ENCODE peak calls at places on chromosomes 1 and 21, in four cellular contexts. One of them, this sample, is unnamed. For H3K4me1, the result is how much of the 10 kb centered on the place peaks cover.

GRCh38 chr21:44379991-44380865 is 26.8 kb downstream of the TRPM2 start:
- DNase-seq in suprapubic skin: no peak
- DNase-seq in uterus: no peak
- DNase-seq in A549: no peak
- DNase-seq in this sample: no peak

GRCh38 chr1:24175033-24175755 is 11.9 kb downstream of the IFNLR1 start:
- DNase-seq in suprapubic skin: no peak
- DNase-seq in uterus: no peak
- DNase-seq in A549: no peak
- DNase-seq in this sample: no peak

GRCh38 chr1:119605686-119606085 is 42.4 kb downstream of the ZNF697 start:
- DNase-seq in suprapubic skin: no peak
- DNase-seq in uterus: no peak
- DNase-seq in A549: no peak
- DNase-seq in this sample: no peak

GRCh38 chr1:201021333-201022177 is 2.0 kb downstream of the KIF21B start:
- DNase-seq in suprapubic skin: no peak
- DNase-seq in uterus: no peak
- DNase-seq in A549: no peak
- DNase-seq in this sample: no peak

GRCh38 chr1:42757892-42758275 is 8.9 kb downstream of the P3H1 start:
- DNase-seq in suprapubic skin: no peak
- DNase-seq in uterus: no peak
- DNase-seq in A549: no peak
- DNase-seq in this sample: no peak

GRCh38 chr1:201332021-201332420 is 45.5 kb downstream of the TNNT2 start:
- DNase-seq in suprapubic skin: no peak
- DNase-seq in uterus: no peak
- DNase-seq in A549: no peak
- DNase-seq in this sample: no peak

GRCh38 chr1:58033311-58033710 is 513.2 kb downstream of the OMA1 start:
- DNase-seq in suprapubic skin: no peak
- DNase-seq in uterus: no peak
- DNase-seq in A549: no peak
- DNase-seq in this sample: no peak

GRCh38 chr1:91080650-91081049 is 58.8 kb upstream of the ZNF644 start:
- DNase-seq in suprapubic skin: no peak
- DNase-seq in uterus: no peak
- DNase-seq in A549: no peak
- DNase-seq in this sample: no peak

GRCh38 chr1:235632538-235633219 is 16.9 kb downstream of the GNG4 start:
- DNase-seq in suprapubic skin: no peak
- DNase-seq in uterus: no peak
- DNase-seq in A549: no peak
- DNase-seq in this sample: no peak

GRCh38 chr1:109399326-109399957 is 1.7 kb upstream of the SORT1 start:
- DNase-seq in suprapubic skin: no peak
- DNase-seq in uterus: no peak
- DNase-seq in A549: peak
- DNase-seq in this sample: no peak

GRCh38 chr1:87956072-87956471 is 627.4 kb downstream of the LMO4 start:
- DNase-seq in suprapubic skin: no peak
- DNase-seq in uterus: peak
- DNase-seq in A549: peak
- DNase-seq in this sample: peak

GRCh38 chr21:15837603-15838002 is 107.8 kb downstream of the USP25 start:
- DNase-seq in suprapubic skin: no peak
- DNase-seq in uterus: no peak
- DNase-seq in A549: no peak
- DNase-seq in this sample: peak

GRCh38 chr1:115170972-115171392 is 81.7 kb upstream of the TSPAN2 start:
- DNase-seq in suprapubic skin: no peak
- DNase-seq in uterus: peak
- DNase-seq in A549: no peak
- DNase-seq in this sample: peak

GRCh38 chr1:209456878-209457277 is 126.6 kb upstream of the CAMK1G start:
- DNase-seq in suprapubic skin: no peak
- DNase-seq in uterus: no peak
- DNase-seq in A549: no peak
- DNase-seq in this sample: no peak

GRCh38 chr1:24643362-24644346 is 552 bp downstream of the SRRM1 start:
- DNase-seq in suprapubic skin: no peak
- DNase-seq in uterus: no peak
- DNase-seq in A549: peak
- DNase-seq in this sample: no peak

GRCh38 chr1:110235839-110236682 is 25.9 kb downstream of the KCNC4 start:
- DNase-seq in suprapubic skin: no peak
- DNase-seq in uterus: no peak
- DNase-seq in A549: no peak
- DNase-seq in this sample: no peak

GRCh38 chr1:188070848-188071247 is 1242.1 kb downstream of the PLA2G4A start:
- DNase-seq in suprapubic skin: no peak
- DNase-seq in uterus: no peak
- DNase-seq in A549: no peak
- DNase-seq in this sample: no peak

GRCh38 chr1:67619080-67619479 is 65.9 kb upstream of the GADD45A start:
- DNase-seq in suprapubic skin: no peak
- DNase-seq in uterus: no peak
- DNase-seq in A549: no peak
- DNase-seq in this sample: no peak

GRCh38 chr1:32116531-32116930 is 8.7 kb downstream of the KPNA6 start:
- DNase-seq in suprapubic skin: no peak
- DNase-seq in uterus: no peak
- DNase-seq in A549: no peak
- DNase-seq in this sample: no peak

GRCh38 chr1:236426215-236426614 is 32.1 kb downstream of the EDARADD start:
- DNase-seq in suprapubic skin: no peak
- DNase-seq in uterus: no peak
- DNase-seq in A549: no peak
- DNase-seq in this sample: no peak

GRCh38 chr1:204641455-204641854 is 44.1 kb downstream of the LRRN2 start:
- DNase-seq in suprapubic skin: no peak
- DNase-seq in uterus: no peak
- DNase-seq in A549: no peak
- DNase-seq in this sample: no peak

GRCh38 chr1:225422033-225422605 is 5.7 kb downstream of the LBR start:
- DNase-seq in suprapubic skin: no peak
- DNase-seq in uterus: no peak
- DNase-seq in A549: no peak
- DNase-seq in this sample: no peak

GRCh38 chr1:30378023-30378596 is 345.3 kb downstream of the MATN1 start:
- DNase-seq in suprapubic skin: no peak
- DNase-seq in uterus: no peak
- DNase-seq in A549: no peak
- DNase-seq in this sample: no peak

GRCh38 chr1:213989071-213989739 is 1.4 kb downstream of the PROX1 start:
- DNase-seq in suprapubic skin: no peak
- DNase-seq in uterus: no peak
- DNase-seq in A549: no peak
- DNase-seq in this sample: no peak

GRCh38 chr21:41953831-41954653 is at the start of gene C2CD2:
- DNase-seq in suprapubic skin: no peak
- DNase-seq in uterus: peak
- DNase-seq in A549: peak
- DNase-seq in this sample: no peak

GRCh38 chr1:227848430-227848932 is 33.0 kb downstream of the PRSS38 start:
- DNase-seq in suprapubic skin: no peak
- DNase-seq in uterus: no peak
- DNase-seq in A549: no peak
- DNase-seq in this sample: no peak

GRCh38 chr1:230517786-230518185 is 91.7 kb upstream of the PGBD5 start:
- DNase-seq in suprapubic skin: no peak
- DNase-seq in uterus: no peak
- DNase-seq in A549: no peak
- DNase-seq in this sample: no peak

GRCh38 chr1:55285849-55286248 is 70.7 kb upstream of the USP24 start:
- DNase-seq in suprapubic skin: no peak
- DNase-seq in uterus: no peak
- DNase-seq in A549: no peak
- DNase-seq in this sample: no peak

GRCh38 chr1:234517087-234517802 is 38.3 kb upstream of the TARBP1 start:
- DNase-seq in suprapubic skin: no peak
- DNase-seq in uterus: no peak
- DNase-seq in A549: no peak
- DNase-seq in this sample: no peak

GRCh38 chr1:9767964-9768668 is 55.6 kb downstream of the CLSTN1 start:
- DNase-seq in suprapubic skin: no peak
- DNase-seq in uterus: no peak
- DNase-seq in A549: no peak
- DNase-seq in this sample: no peak

GRCh38 chr1:50977575-50978143 is 7.6 kb downstream of the CDKN2C start:
- DNase-seq in suprapubic skin: no peak
- DNase-seq in uterus: peak
- DNase-seq in A549: no peak
- DNase-seq in this sample: peak

GRCh38 chr1:198660341-198661056 is 21.7 kb downstream of the PTPRC start:
- DNase-seq in suprapubic skin: no peak
- DNase-seq in uterus: no peak
- DNase-seq in A549: no peak
- DNase-seq in this sample: no peak

GRCh38 chr21:29080454-29080930 is 7.0 kb upstream of the CCT8 start:
- DNase-seq in suprapubic skin: no peak
- DNase-seq in uterus: no peak
- DNase-seq in A549: no peak
- DNase-seq in this sample: no peak

GRCh38 chr1:94092210-94092613 is 28.7 kb downstream of the ABCA4 start:
- DNase-seq in suprapubic skin: no peak
- DNase-seq in uterus: no peak
- DNase-seq in A549: no peak
- DNase-seq in this sample: no peak

GRCh38 chr1:237166593-237167077 is 124.7 kb downstream of the RYR2 start:
- DNase-seq in suprapubic skin: no peak
- DNase-seq in uterus: no peak
- DNase-seq in A549: no peak
- DNase-seq in this sample: no peak

GRCh38 chr1:229186373-229187056 is 84.4 kb upstream of the RAB4A start:
- DNase-seq in suprapubic skin: no peak
- DNase-seq in uterus: no peak
- DNase-seq in A549: no peak
- DNase-seq in this sample: no peak

DNA sequence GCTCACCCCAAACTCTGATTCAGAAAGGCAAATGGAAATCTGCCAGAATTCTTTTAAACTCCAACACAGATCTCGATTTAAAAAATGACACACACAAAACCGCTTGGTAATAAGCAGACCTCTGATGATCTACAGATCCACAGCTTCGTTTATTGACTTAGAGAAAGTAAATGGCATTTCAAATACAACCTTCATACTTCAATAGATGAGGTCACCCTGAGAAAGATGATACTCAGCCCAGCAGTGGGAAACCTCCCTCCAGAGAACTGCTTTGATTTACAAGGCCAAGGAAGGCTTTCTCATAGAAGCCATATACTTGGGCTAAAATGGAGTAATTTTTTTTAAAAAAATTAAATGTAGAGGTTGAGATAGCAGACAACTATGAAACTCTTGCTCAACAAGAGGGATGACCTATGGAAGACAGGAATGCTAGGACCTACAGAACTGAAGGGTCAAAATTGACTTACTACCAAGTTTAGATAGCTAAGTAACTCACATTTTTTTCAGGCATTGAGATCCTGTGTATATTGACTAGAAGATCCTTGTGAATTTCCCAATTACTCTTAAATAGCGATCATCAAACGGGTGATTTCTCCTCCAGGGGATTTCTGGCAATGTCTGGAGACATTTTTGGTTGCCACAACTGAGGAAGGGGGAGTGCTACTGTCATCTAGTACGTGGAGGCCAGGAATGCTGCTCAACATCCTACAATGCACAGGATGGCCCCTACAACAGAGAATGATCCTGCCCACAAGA is 143.9 kb downstream of the CLIC6 start:
- DNase-seq in suprapubic skin: no peak
- DNase-seq in uterus: no peak
- DNase-seq in A549: no peak
- DNase-seq in this sample: no peak
- H3K4me1 ChIP-seq in suprapubic skin: half or more
- H3K4me1 ChIP-seq in uterus: under half
- H3K4me1 ChIP-seq in A549: half or more
- H3K4me1 ChIP-seq in this sample: under half

DNA sequence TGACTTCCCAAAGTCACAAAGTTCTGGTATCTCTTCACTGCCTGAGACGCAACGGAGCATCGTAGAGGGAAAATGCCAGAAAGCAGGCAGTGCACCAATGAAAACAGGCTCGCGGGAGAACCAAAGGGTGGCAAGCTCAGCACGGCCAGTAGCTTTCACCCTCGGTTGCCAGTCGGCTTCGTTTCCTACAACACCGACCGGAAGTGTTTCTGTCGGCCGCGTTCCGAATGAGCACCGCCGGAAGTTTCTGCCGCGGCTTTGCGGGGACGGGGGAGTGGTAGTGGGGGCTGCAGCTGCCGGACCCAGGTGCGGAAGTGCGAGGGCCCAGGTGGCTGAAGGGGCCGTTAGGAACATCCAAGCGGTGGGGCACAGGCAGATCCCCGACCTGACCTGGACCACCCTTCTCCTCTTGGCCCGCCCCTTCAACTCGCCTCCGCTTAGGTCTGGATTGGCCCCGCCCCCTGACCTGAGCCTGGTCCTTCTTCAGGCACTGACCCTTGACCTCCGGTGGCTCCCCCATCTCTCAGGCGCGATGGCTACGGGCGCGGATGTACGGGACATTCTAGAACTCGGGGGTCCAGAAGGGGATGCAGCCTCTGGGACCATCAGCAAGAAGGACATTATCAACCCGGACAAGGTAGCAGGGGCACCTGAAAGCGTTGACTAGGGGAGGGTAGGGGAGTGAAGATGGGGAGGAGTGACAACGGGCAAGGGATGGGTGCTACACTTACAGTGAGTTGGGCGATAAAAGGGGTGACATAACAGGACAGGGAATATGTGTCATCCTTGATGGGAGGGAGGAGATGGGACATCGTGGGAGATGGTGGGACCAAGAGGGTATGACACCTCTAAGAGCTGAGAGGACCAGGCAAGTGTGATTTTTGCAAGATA is at the start of gene DMAP1:
- DNase-seq in suprapubic skin: peak
- DNase-seq in uterus: peak
- DNase-seq in A549: peak
- DNase-seq in this sample: peak
- TF ChIP-seq POLR2A in suprapubic skin: no peak
- TF ChIP-seq POLR2A in uterus: peak
- TF ChIP-seq POLR2A in A549: peak
- TF ChIP-seq POLR2A in this sample: no peak

DNA sequence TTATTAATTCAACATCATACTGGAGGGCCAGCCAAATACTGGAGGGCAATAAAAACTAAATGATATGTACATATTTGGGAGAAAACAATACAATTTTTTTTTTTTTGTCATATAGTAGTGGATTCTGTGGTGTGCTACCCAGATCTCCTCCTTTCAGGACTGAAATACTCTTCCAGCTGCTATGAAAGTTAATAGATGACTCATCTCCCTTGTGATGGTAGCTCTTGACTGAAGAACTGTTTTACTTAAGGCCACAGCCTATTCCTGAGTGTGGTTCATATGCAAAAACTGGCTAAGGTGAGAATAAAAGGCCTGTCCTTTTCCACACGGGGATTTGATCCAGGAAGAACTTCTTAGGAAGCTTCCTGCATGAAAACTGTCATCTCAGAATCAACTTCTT is 307.9 kb downstream of the HLX start:
- DNase-seq in suprapubic skin: no peak
- DNase-seq in uterus: no peak
- DNase-seq in A549: no peak
- DNase-seq in this sample: no peak
- H3K4me1 ChIP-seq in suprapubic skin: under half
- H3K4me1 ChIP-seq in uterus: under half
- H3K4me1 ChIP-seq in A549: under half
- H3K4me1 ChIP-seq in this sample: under half

GRCh38 chr1:243742814-243743213 is 107.2 kb downstream of the AKT3 start:
- DNase-seq in suprapubic skin: no peak
- DNase-seq in uterus: no peak
- DNase-seq in A549: no peak
- DNase-seq in this sample: no peak
- TF ChIP-seq POLR2A in suprapubic skin: no peak
- TF ChIP-seq POLR2A in uterus: no peak
- TF ChIP-seq POLR2A in A549: no peak
- TF ChIP-seq POLR2A in this sample: no peak

This sample was measured in gastrocnemius medialis.